ENCODE peak calls at places on chromosome 11, in six cellular contexts. B, C, F, M, I and K are unnamed samples.

GRCh38 chr11:15716550-15716949 is 601.8 kb downstream of the INSC start:
- DNase-seq in B (no peak), M (no peak), F (no peak), I (peak; percentile 63), C (peak; percentile 78), K (no peak)

GRCh38 chr11:61908730-61909622 is 8.4 kb downstream of the RAB3IL1 start:
- DNase-seq in B (no peak), F (peak; percentile 32), C (no peak), I (no peak), M (no peak), K (no peak)

GRCh38 chr11:96256213-96256580 is 86.8 kb downstream of the MAML2 start:
- DNase-seq in F (no peak), M (no peak), I (no peak), B (no peak), C (no peak), K (no peak)

GRCh38 chr11:27896096-27896495 is 195.8 kb upstream of the BDNF start:
- DNase-seq in F (no peak), C (no peak), I (no peak), M (no peak), B (no peak), K (no peak)

GRCh38 chr11:71223671-71224660 is 28.4 kb downstream of the SHANK2 start:
- DNase-seq in F (no peak), C (no peak), I (no peak), M (no peak), B (no peak), K (no peak)

GRCh38 chr11:3153291-3153861 is 11.7 kb downstream of the OSBPL5 start:
- DNase-seq in F (no peak), C (no peak), M (no peak), B (no peak), I (peak; percentile 80), K (no peak)

GRCh38 chr11:95501761-95502266 is 270.8 kb upstream of the SESN3 start:
- DNase-seq in F (no peak), C (no peak), B (no peak), M (no peak), I (no peak), K (no peak)

GRCh38 chr11:2207212-2207611 is 35.6 kb upstream of the TH start:
- DNase-seq in C (no peak), I (no peak), B (no peak), F (no peak), M (no peak), K (no peak)

GRCh38 chr11:61265357-61265756 is 24.4 kb downstream of the PGA5 start:
- DNase-seq in C (no peak), B (no peak), I (no peak), M (no peak), F (no peak), K (no peak)

GRCh38 chr11:90556612-90557011 is 333.8 kb upstream of the CHORDC1 start:
- DNase-seq in M (no peak), I (no peak), F (no peak), B (no peak), C (no peak), K (no peak)